ENCODE peak calls at places on chromosomes 7 and 10, in eight cellular contexts. B, S, W, A, N, Z, T and O are unnamed samples.

GRCh38 chr10:48299066-48299465 is 7.4 kb upstream of the MAPK8 start:
- DNase-seq in T (no peak), B (no peak), S (no peak), A (no peak), Z (no peak), N (no peak), W (no peak), O (no peak)

GRCh38 chr10:97069576-97070362 is 116.0 kb downstream of the SLIT1 start:
- DNase-seq in T (no peak), B (peak; percentile 44), A (peak; percentile 19), Z (peak; percentile 91), S (no peak), W (no peak), N (peak; percentile 12), O (peak; percentile 24)

GRCh38 chr10:114244126-114244525 is 5.1 kb downstream of the VWA2 start:
- DNase-seq in T (no peak), S (no peak), A (no peak), B (no peak), Z (no peak), N (no peak), W (no peak), O (no peak)

GRCh38 chr7:106273009-106273695 is 11.6 kb downstream of the NAMPT start:
- DNase-seq in Z (no peak), A (peak; percentile 49), B (no peak), N (peak; percentile 62), W (no peak), S (no peak), T (no peak), O (no peak)

GRCh38 chr7:114629762-114630161 is 215.1 kb downstream of the FOXP2 start:
- DNase-seq in B (no peak), T (no peak), W (no peak), S (no peak), N (no peak), A (no peak), Z (no peak), O (no peak)

GRCh38 chr10:81963606-81964005 is 88.6 kb downstream of the NRG3 start:
- DNase-seq in W (no peak), A (peak; percentile 37), B (peak; percentile 61), T (no peak), S (no peak), N (no peak), Z (no peak), O (peak; percentile 62)

GRCh38 chr10:48742891-48743845 is 58.5 kb downstream of the WDFY4 start:
- DNase-seq in B (no peak), A (no peak), S (no peak), W (no peak), Z (no peak), T (no peak), N (peak; percentile 17), O (no peak)

GRCh38 chr10:101087376-101087775 is 25.6 kb downstream of the KAZALD1 start:
- DNase-seq in T (no peak), A (no peak), S (no peak), Z (no peak), N (no peak), W (no peak), B (no peak), O (no peak)

GRCh38 chr7:137001041-137001440 is 132.6 kb downstream of the CHRM2 start:
- DNase-seq in A (peak; percentile 15), B (peak; percentile 58), N (no peak), Z (no peak), T (no peak), W (no peak), S (no peak), O (peak; percentile 78)

GRCh38 chr10:69472544-69472943 is 21.3 kb downstream of the TSPAN15 start:
- DNase-seq in S (no peak), A (no peak), B (no peak), Z (no peak), T (no peak), W (no peak), N (no peak), O (no peak)

GRCh38 chr10:99346247-99346646 is 17.1 kb downstream of the CNNM1 start:
- DNase-seq in N (no peak), A (peak; percentile 16), S (no peak), Z (peak; percentile 24), T (no peak), B (peak; percentile 27), W (no peak), O (peak; percentile 22)

GRCh38 chr7:76333388-76334101 is 25.2 kb downstream of the YWHAG start:
- DNase-seq in N (no peak), B (peak; percentile 36), T (no peak), W (no peak), A (no peak), Z (no peak), S (no peak), O (no peak)

GRCh38 chr7:130277763-130278643 is 11.3 kb downstream of the CPA2 start:
- DNase-seq in N (no peak), W (no peak), A (peak; percentile 85), Z (peak; percentile 52), S (no peak), B (peak; percentile 84), T (no peak), O (peak; percentile 77)

GRCh38 chr7:20642171-20642570 is 26.7 kb downstream of the ABCB5 start:
- DNase-seq in B (no peak), N (no peak), S (no peak), A (peak; percentile 10), Z (no peak), W (no peak), T (no peak), O (peak; percentile 44)

GRCh38 chr10:5840314-5841307 is 27.4 kb upstream of the GDI2 start:
- DNase-seq in W (no peak), B (peak; percentile 65), S (no peak), A (peak; percentile 38), N (peak; percentile 88), T (no peak), Z (no peak), O (peak; percentile 43)

GRCh38 chr7:6160191-6160623 is 112.2 kb downstream of the CYTH3 start:
- DNase-seq in A (peak; percentile 83), N (no peak), S (peak; percentile 21), Z (peak; percentile 47), W (no peak), B (peak; percentile 71), T (no peak), O (peak; percentile 52)

GRCh38 chr7:139570119-139570518 is 46.6 kb downstream of the CLEC2L start:
- DNase-seq in T (peak; percentile 35), W (no peak), N (no peak), Z (no peak), S (no peak), A (no peak), B (peak; percentile 14), O (no peak)

GRCh38 chr7:69567790-69568189 is 30.5 kb upstream of the AUTS2 start:
- DNase-seq in B (no peak), A (no peak), Z (no peak), N (no peak), S (no peak), W (no peak), T (no peak), O (no peak)

GRCh38 chr7:30379741-30380140 is 95.3 kb downstream of the ZNRF2 start:
- DNase-seq in B (no peak), A (no peak), Z (no peak), T (no peak), S (no peak), N (no peak), W (no peak), O (no peak)

GRCh38 chr7:143381427-143382125 is 431 bp downstream of the ZYX start:
- DNase-seq in S (peak; percentile 91), B (peak; percentile 84), T (no peak), Z (peak; percentile 50), W (no peak), N (peak; percentile 39), A (peak; percentile 88), O (peak; percentile 80)

GRCh38 chr7:66844552-66845381 is 76.3 kb upstream of the TMEM248 start:
- DNase-seq in W (peak; percentile 98), N (peak; percentile 99), Z (peak; percentile 97), T (peak; percentile 99), B (peak; percentile 99), S (peak; percentile 98), A (peak; percentile 99), O (peak; percentile 98)

DNA sequence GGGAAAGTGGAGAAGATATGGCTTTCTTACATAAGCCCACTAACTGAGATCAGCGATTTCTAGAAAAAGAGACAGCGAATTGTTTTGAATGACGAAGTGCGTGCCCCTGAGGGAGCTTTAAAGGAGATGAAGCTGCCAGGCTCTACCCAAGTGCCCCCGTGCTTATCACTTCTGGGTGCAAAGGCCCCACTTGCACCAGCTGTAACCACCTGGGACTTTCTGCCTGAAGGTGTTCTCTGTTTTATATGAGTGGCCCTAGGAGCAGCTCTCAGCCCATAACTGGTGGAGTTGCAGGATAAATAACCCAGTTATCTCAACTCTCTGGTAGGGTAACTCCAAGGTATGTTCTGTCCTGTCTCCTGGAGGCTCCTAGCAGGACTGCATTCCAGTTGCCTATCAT is 20.4 kb upstream of the CARD11 start:
- DNase-seq in S (no peak), Z (no peak), T (no peak), W (no peak), B (no peak), A (no peak), N (no peak), O (no peak)
- TF ChIP-seq CTCF in S (no peak), Z (no peak), T (no peak), W (no peak), B (no peak), A (no peak), N (no peak), O (no peak)

GRCh38 chr7:14403587-14403986 is 414.1 kb upstream of the ETV1 start:
- DNase-seq in A (no peak), S (no peak), T (no peak), W (no peak), N (no peak), Z (no peak), B (peak; percentile 10), O (peak; percentile 60)
- H3K4me3 ChIP-seq in A (no peak overlapping the region), S (no peak overlapping the region), T (no peak overlapping the region), W (no peak overlapping the region), N (no peak overlapping the region), Z (no peak overlapping the region), B (no peak overlapping the region), O (no peak overlapping the region)

DNA sequence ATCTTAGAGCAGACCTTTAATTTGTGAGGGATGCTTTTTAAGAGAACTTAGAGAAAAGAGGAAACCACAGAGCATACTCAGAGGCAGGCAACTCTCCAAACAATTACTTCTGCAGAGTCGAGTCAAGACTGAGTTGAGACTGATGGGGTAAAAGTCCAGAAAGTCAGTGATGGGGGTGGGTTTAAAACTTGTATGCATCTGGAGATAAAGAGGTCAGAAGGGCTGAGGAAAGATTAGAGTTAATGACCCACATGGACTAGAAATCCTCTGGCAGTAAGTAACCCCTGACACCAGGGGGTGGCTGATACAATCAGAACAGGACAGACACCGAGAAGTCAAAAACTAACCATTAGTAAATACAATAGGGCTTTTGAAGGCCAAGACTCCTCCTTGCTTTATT is 42.4 kb upstream of the SEPTIN7 start:
- DNase-seq in S (no peak), Z (no peak), A (no peak), N (peak; percentile 16), T (no peak), B (no peak), W (no peak), O (no peak)
- TF ChIP-seq CTCF in S (no peak), Z (no peak), A (peak; percentile 16), N (no peak), T (no peak), B (no peak), W (peak; percentile 9), O (no peak)

DNA sequence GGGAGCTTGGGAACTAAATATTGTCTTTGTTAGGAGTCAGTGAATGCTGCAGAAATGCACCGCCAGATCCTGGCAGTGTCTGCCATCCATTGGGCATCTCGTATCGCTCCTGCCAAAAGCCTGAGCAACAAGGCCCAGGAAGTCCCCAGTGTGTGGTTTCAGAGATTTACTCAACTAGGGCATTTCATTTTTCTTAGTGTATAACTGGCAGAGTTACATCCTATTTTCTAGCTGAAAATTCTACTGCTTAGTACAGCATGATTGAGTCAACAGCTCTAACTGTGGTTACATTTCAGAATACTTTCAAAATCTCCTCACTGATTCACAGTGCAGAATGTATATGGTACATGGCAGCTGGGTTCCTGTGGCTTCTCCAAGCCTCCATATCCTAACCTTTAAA is 95.8 kb upstream of the CREB5 start:
- DNase-seq in A (peak; percentile 26), N (no peak), T (no peak), Z (peak; percentile 18), B (no peak), S (no peak), W (no peak), O (peak; percentile 48)
- H3K4me3 ChIP-seq in A (no peak overlapping the region), N (no peak overlapping the region), T (no peak overlapping the region), Z (no peak overlapping the region), B (no peak overlapping the region), S (no peak overlapping the region), W (no peak overlapping the region), O (no peak overlapping the region)